ENCODE peak calls at places on chromosomes 7 and 10, in ten cellular contexts. One of them, this sample, is unnamed.

GRCh38 chr10:104337985-104338735 is at the start of gene ITPRIP:
- DNase-seq in cardiac fibroblast: peak
- DNase-seq in OCI-LY7: peak
- DNase-seq in transverse colon: peak
- DNase-seq in thoracic aorta: no peak
- DNase-seq in tibial artery: peak
- DNase-seq in Peyer's patch: peak
- DNase-seq in RWPE2: no peak
- DNase-seq in endodermal cell: peak
- DNase-seq in uterus: peak
- DNase-seq in this sample: peak

GRCh38 chr10:90447836-90448235 is 410.0 kb downstream of the HTR7 start:
- DNase-seq in uterus: no peak
- DNase-seq in thoracic aorta: no peak
- DNase-seq in OCI-LY7: no peak
- DNase-seq in RWPE2: no peak
- DNase-seq in tibial artery: no peak
- DNase-seq in transverse colon: no peak
- DNase-seq in Peyer's patch: no peak
- DNase-seq in endodermal cell: no peak
- DNase-seq in cardiac fibroblast: peak
- DNase-seq in this sample: no peak

GRCh38 chr7:83162402-83163256 is at the start of gene PCLO:
- DNase-seq in cardiac fibroblast: peak
- DNase-seq in RWPE2: peak
- DNase-seq in uterus: peak
- DNase-seq in tibial artery: no peak
- DNase-seq in endodermal cell: peak
- DNase-seq in Peyer's patch: peak
- DNase-seq in OCI-LY7: peak
- DNase-seq in thoracic aorta: no peak
- DNase-seq in transverse colon: peak
- DNase-seq in this sample: no peak

GRCh38 chr10:43930777-43931176 is 282.1 kb upstream of the ZNF32 start:
- DNase-seq in thoracic aorta: no peak
- DNase-seq in cardiac fibroblast: no peak
- DNase-seq in tibial artery: no peak
- DNase-seq in OCI-LY7: no peak
- DNase-seq in RWPE2: no peak
- DNase-seq in uterus: no peak
- DNase-seq in Peyer's patch: no peak
- DNase-seq in endodermal cell: peak
- DNase-seq in transverse colon: no peak
- DNase-seq in this sample: no peak

GRCh38 chr7:65731562-65732035 is 141.3 kb upstream of the VKORC1L1 start:
- DNase-seq in RWPE2: no peak
- DNase-seq in cardiac fibroblast: no peak
- DNase-seq in uterus: no peak
- DNase-seq in OCI-LY7: no peak
- DNase-seq in thoracic aorta: no peak
- DNase-seq in tibial artery: no peak
- DNase-seq in endodermal cell: peak
- DNase-seq in Peyer's patch: peak
- DNase-seq in transverse colon: peak
- DNase-seq in this sample: no peak

GRCh38 chr10:127563718-127564553 is 14.8 kb downstream of the NPS start:
- DNase-seq in transverse colon: peak
- DNase-seq in tibial artery: no peak
- DNase-seq in endodermal cell: peak
- DNase-seq in OCI-LY7: peak
- DNase-seq in RWPE2: no peak
- DNase-seq in Peyer's patch: no peak
- DNase-seq in uterus: no peak
- DNase-seq in cardiac fibroblast: no peak
- DNase-seq in thoracic aorta: no peak
- DNase-seq in this sample: no peak

GRCh38 chr7:113891828-113892227 is 27.0 kb downstream of the PPP1R3A start:
- DNase-seq in tibial artery: no peak
- DNase-seq in transverse colon: no peak
- DNase-seq in OCI-LY7: no peak
- DNase-seq in cardiac fibroblast: peak
- DNase-seq in endodermal cell: no peak
- DNase-seq in uterus: no peak
- DNase-seq in thoracic aorta: no peak
- DNase-seq in RWPE2: no peak
- DNase-seq in Peyer's patch: no peak
- DNase-seq in this sample: no peak

GRCh38 chr7:34612671-34613070 is 45.3 kb upstream of the NPSR1 start:
- DNase-seq in endodermal cell: no peak
- DNase-seq in uterus: no peak
- DNase-seq in Peyer's patch: no peak
- DNase-seq in tibial artery: no peak
- DNase-seq in transverse colon: no peak
- DNase-seq in OCI-LY7: no peak
- DNase-seq in RWPE2: no peak
- DNase-seq in thoracic aorta: no peak
- DNase-seq in cardiac fibroblast: peak
- DNase-seq in this sample: no peak

GRCh38 chr7:28498636-28499035 is 86.3 kb downstream of the CREB5 start:
- DNase-seq in transverse colon: no peak
- DNase-seq in Peyer's patch: no peak
- DNase-seq in cardiac fibroblast: no peak
- DNase-seq in endodermal cell: no peak
- DNase-seq in thoracic aorta: no peak
- DNase-seq in RWPE2: no peak
- DNase-seq in OCI-LY7: no peak
- DNase-seq in uterus: no peak
- DNase-seq in tibial artery: no peak
- DNase-seq in this sample: no peak

GRCh38 chr7:51070163-51070562 is 246.4 kb downstream of the COBL start:
- DNase-seq in thoracic aorta: no peak
- DNase-seq in endodermal cell: no peak
- DNase-seq in RWPE2: no peak
- DNase-seq in Peyer's patch: no peak
- DNase-seq in tibial artery: no peak
- DNase-seq in uterus: no peak
- DNase-seq in cardiac fibroblast: peak
- DNase-seq in transverse colon: no peak
- DNase-seq in OCI-LY7: no peak
- DNase-seq in this sample: no peak

DNA sequence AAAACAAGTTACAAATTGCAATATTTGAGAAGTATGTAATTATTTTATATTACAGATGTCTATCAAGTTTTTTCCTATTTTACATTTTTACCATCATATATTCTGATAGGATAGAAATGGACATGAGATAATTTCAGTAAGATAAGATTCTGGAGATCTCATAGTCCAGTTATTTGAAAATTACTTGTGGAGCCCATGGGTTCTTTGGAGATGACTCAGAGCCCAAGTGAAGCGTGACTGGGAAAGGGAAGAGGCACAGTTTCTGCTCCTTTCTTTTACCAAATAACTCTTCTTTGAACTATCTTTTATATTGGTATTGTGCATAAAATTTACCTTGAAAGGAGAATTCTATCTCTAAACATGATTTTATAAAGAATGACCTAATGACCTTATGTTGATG is 2.4 kb downstream of the CD36 start:
- DNase-seq in cardiac fibroblast: peak
- DNase-seq in RWPE2: no peak
- DNase-seq in OCI-LY7: no peak
- DNase-seq in thoracic aorta: no peak
- DNase-seq in uterus: no peak
- DNase-seq in endodermal cell: no peak
- DNase-seq in Peyer's patch: no peak
- DNase-seq in transverse colon: no peak
- DNase-seq in tibial artery: no peak
- DNase-seq in this sample: no peak
- TF ChIP-seq CTCF in cardiac fibroblast: no peak
- TF ChIP-seq CTCF in RWPE2: no peak
- TF ChIP-seq CTCF in OCI-LY7: no peak
- TF ChIP-seq CTCF in thoracic aorta: no peak
- TF ChIP-seq CTCF in uterus: no peak
- TF ChIP-seq CTCF in endodermal cell: no peak
- TF ChIP-seq CTCF in Peyer's patch: no peak
- TF ChIP-seq CTCF in transverse colon: no peak
- TF ChIP-seq CTCF in tibial artery: no peak
- TF ChIP-seq CTCF in this sample: no peak

GRCh38 chr7:26100940-26101339 is 51.1 kb upstream of the NFE2L3 start:
- DNase-seq in RWPE2: no peak
- DNase-seq in endodermal cell: peak
- DNase-seq in tibial artery: peak
- DNase-seq in thoracic aorta: no peak
- DNase-seq in uterus: no peak
- DNase-seq in Peyer's patch: no peak
- DNase-seq in cardiac fibroblast: no peak
- DNase-seq in transverse colon: no peak
- DNase-seq in OCI-LY7: peak
- DNase-seq in this sample: no peak
- H3K4me3 ChIP-seq in RWPE2: no peak
- H3K4me3 ChIP-seq in endodermal cell: no peak
- H3K4me3 ChIP-seq in tibial artery: no peak
- H3K4me3 ChIP-seq in thoracic aorta: peak
- H3K4me3 ChIP-seq in uterus: no peak
- H3K4me3 ChIP-seq in Peyer's patch: no peak
- H3K4me3 ChIP-seq in cardiac fibroblast: no peak
- H3K4me3 ChIP-seq in transverse colon: no peak
- H3K4me3 ChIP-seq in OCI-LY7: peak
- H3K4me3 ChIP-seq in this sample: no peak

DNA sequence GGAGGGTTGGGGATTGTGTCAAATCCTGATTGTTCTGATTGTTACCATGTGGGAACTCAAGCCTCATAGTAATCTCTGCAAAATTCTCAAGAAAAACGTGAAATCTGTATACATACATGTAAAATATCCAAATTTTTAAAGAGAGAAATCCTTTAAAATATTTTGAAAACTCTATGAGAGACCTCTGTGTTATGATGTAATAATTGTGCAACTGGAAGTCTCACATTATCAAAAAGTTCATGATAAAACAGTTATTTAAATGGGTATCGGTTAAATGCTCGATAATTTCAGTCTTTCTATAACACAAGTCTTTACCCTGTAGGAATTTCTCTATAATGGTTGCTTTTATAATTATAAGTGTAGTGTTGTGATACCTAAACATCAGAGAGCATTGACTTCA is 95.5 kb downstream of the TMEM26 start:
- DNase-seq in tibial artery: no peak
- DNase-seq in Peyer's patch: no peak
- DNase-seq in uterus: no peak
- DNase-seq in thoracic aorta: no peak
- DNase-seq in OCI-LY7: no peak
- DNase-seq in RWPE2: no peak
- DNase-seq in transverse colon: no peak
- DNase-seq in endodermal cell: no peak
- DNase-seq in cardiac fibroblast: no peak
- DNase-seq in this sample: no peak
- TF ChIP-seq CTCF in tibial artery: no peak
- TF ChIP-seq CTCF in Peyer's patch: no peak
- TF ChIP-seq CTCF in uterus: no peak
- TF ChIP-seq CTCF in thoracic aorta: no peak
- TF ChIP-seq CTCF in OCI-LY7: no peak
- TF ChIP-seq CTCF in RWPE2: no peak
- TF ChIP-seq CTCF in transverse colon: no peak
- TF ChIP-seq CTCF in endodermal cell: no peak
- TF ChIP-seq CTCF in cardiac fibroblast: no peak
- TF ChIP-seq CTCF in this sample: no peak

GRCh38 chr7:98286701-98287485 is 5.4 kb downstream of the BRI3 start:
- DNase-seq in cardiac fibroblast: no peak
- DNase-seq in endodermal cell: no peak
- DNase-seq in transverse colon: no peak
- DNase-seq in Peyer's patch: no peak
- DNase-seq in thoracic aorta: no peak
- DNase-seq in RWPE2: no peak
- DNase-seq in tibial artery: no peak
- DNase-seq in OCI-LY7: no peak
- DNase-seq in uterus: no peak
- DNase-seq in this sample: no peak

GRCh38 chr7:98286093-98286525 is 4.6 kb downstream of the BRI3 start:
- DNase-seq in RWPE2: no peak
- DNase-seq in cardiac fibroblast: peak
- DNase-seq in endodermal cell: no peak
- DNase-seq in uterus: peak
- DNase-seq in thoracic aorta: peak
- DNase-seq in tibial artery: peak
- DNase-seq in transverse colon: peak
- DNase-seq in OCI-LY7: no peak
- DNase-seq in Peyer's patch: no peak
- DNase-seq in this sample: no peak

GRCh38 chr7:98284335-98285036 is 3.0 kb downstream of the BRI3 start:
- DNase-seq in uterus: peak
- DNase-seq in RWPE2: peak
- DNase-seq in Peyer's patch: peak
- DNase-seq in transverse colon: peak
- DNase-seq in cardiac fibroblast: peak
- DNase-seq in endodermal cell: peak
- DNase-seq in OCI-LY7: no peak
- DNase-seq in thoracic aorta: peak
- DNase-seq in tibial artery: peak
- DNase-seq in this sample: peak

GRCh38 chr7:98283887-98284222 is 2.4 kb downstream of the BRI3 start:
- DNase-seq in endodermal cell: no peak
- DNase-seq in OCI-LY7: no peak
- DNase-seq in transverse colon: no peak
- DNase-seq in uterus: no peak
- DNase-seq in RWPE2: no peak
- DNase-seq in thoracic aorta: no peak
- DNase-seq in cardiac fibroblast: no peak
- DNase-seq in Peyer's patch: no peak
- DNase-seq in tibial artery: no peak
- DNase-seq in this sample: no peak

DNA sequence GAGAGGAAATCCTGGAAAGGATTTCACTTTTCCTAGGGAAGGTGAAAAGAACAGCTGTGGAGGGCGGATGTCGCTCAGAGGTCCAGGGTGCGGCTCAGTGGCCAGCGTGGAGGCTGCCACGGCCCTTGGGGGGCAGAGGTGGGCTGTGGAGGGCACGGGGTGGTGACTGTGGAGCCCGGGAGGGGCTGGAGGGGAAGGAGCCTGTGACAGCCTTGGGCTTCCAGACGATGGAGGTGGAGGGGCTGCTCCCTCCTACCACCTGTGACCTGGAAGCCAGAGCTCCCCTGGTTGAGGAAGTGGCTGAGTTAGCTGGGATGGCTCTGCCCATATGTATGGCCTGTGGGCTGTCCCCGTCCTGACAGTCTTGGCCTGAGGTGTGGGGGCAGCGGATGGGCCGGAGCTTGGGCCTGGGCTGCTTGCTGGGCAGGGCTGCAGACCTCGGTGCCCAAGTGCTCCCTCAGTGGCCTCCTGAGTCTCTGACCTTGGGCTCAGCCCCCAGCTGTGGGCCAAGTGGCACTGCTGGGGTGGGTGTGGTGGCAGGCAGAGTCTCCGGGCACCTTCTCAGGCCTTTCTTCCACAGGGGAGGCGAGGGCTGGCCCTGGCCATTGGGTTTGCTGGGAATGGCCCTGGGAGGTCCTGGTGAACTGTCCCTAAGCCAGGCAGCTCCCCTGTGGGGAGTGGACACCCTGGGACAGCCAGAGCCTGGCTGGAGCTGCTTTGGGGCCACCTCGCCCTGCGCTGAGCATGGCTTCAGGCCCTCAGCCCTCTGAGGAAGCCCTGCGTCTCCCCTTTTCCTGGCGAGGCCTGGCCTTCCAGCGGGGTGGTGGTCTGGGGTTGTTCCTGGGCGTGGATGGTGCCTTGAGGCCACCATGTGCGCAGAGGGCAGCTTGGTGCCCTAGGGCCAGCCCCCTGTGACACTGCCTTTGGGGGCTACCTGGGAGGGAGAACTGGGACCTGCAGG is 3.9 kb downstream of the BRI3 start:
- DNase-seq in uterus: no peak
- DNase-seq in tibial artery: no peak
- DNase-seq in thoracic aorta: no peak
- DNase-seq in RWPE2: no peak
- DNase-seq in OCI-LY7: no peak
- DNase-seq in transverse colon: no peak
- DNase-seq in cardiac fibroblast: no peak
- DNase-seq in Peyer's patch: no peak
- DNase-seq in endodermal cell: no peak
- DNase-seq in this sample: no peak
- H3K4me3 ChIP-seq in uterus: peak
- H3K4me3 ChIP-seq in tibial artery: peak
- H3K4me3 ChIP-seq in thoracic aorta: peak
- H3K4me3 ChIP-seq in RWPE2: no peak
- H3K4me3 ChIP-seq in OCI-LY7: no peak
- H3K4me3 ChIP-seq in transverse colon: no peak
- H3K4me3 ChIP-seq in cardiac fibroblast: peak
- H3K4me3 ChIP-seq in Peyer's patch: peak
- H3K4me3 ChIP-seq in endodermal cell: no peak
- H3K4me3 ChIP-seq in this sample: peak

This sample was measured in BJ.